ENCODE peak calls at places on chromosomes 12 and 14, in ten cellular contexts. One of them, this sample, is unnamed.

GRCh38 chr12:58068706-58069105 is 127.3 kb downstream of the ATP23 start:
- DNase-seq in IMR-90: no peak
- DNase-seq in psoas muscle: no peak
- DNase-seq in RPMI7951: no peak
- DNase-seq in KBM-7: no peak
- DNase-seq in NCI-H1105 treated with DMSO at 0.1 percent for 48 hours: no peak
- DNase-seq in NCI-H226: no peak
- DNase-seq in HT-29: no peak
- DNase-seq in GM12892: no peak
- DNase-seq in amniotic stem cell: no peak
- DNase-seq in this sample: no peak

GRCh38 chr12:95545731-95546490 is 5.4 kb downstream of the USP44 start:
- DNase-seq in IMR-90: no peak
- DNase-seq in psoas muscle: no peak
- DNase-seq in RPMI7951: no peak
- DNase-seq in KBM-7: no peak
- DNase-seq in NCI-H1105 treated with DMSO at 0.1 percent for 48 hours: peak
- DNase-seq in NCI-H226: no peak
- DNase-seq in HT-29: no peak
- DNase-seq in GM12892: no peak
- DNase-seq in amniotic stem cell: no peak
- DNase-seq in this sample: no peak

GRCh38 chr14:32694795-32695449 is 243.8 kb upstream of the NPAS3 start:
- DNase-seq in IMR-90: no peak
- DNase-seq in psoas muscle: no peak
- DNase-seq in RPMI7951: no peak
- DNase-seq in KBM-7: no peak
- DNase-seq in NCI-H1105 treated with DMSO at 0.1 percent for 48 hours: peak
- DNase-seq in NCI-H226: no peak
- DNase-seq in HT-29: no peak
- DNase-seq in GM12892: no peak
- DNase-seq in amniotic stem cell: no peak
- DNase-seq in this sample: no peak

GRCh38 chr12:70307868-70308267 is 58.2 kb upstream of the KCNMB4 start:
- DNase-seq in IMR-90: no peak
- DNase-seq in psoas muscle: no peak
- DNase-seq in RPMI7951: no peak
- DNase-seq in KBM-7: no peak
- DNase-seq in NCI-H1105 treated with DMSO at 0.1 percent for 48 hours: no peak
- DNase-seq in NCI-H226: no peak
- DNase-seq in HT-29: no peak
- DNase-seq in GM12892: no peak
- DNase-seq in amniotic stem cell: no peak
- DNase-seq in this sample: no peak

GRCh38 chr12:69044887-69045286 is 111.9 kb upstream of the CPM start:
- DNase-seq in IMR-90: no peak
- DNase-seq in psoas muscle: no peak
- DNase-seq in RPMI7951: no peak
- DNase-seq in KBM-7: no peak
- DNase-seq in NCI-H1105 treated with DMSO at 0.1 percent for 48 hours: no peak
- DNase-seq in NCI-H226: no peak
- DNase-seq in HT-29: no peak
- DNase-seq in GM12892: no peak
- DNase-seq in amniotic stem cell: no peak
- DNase-seq in this sample: no peak

GRCh38 chr12:57619434-57620244 is 8.4 kb downstream of the ARHGEF25 start:
- DNase-seq in IMR-90: no peak
- DNase-seq in psoas muscle: no peak
- DNase-seq in RPMI7951: no peak
- DNase-seq in KBM-7: no peak
- DNase-seq in NCI-H1105 treated with DMSO at 0.1 percent for 48 hours: no peak
- DNase-seq in NCI-H226: no peak
- DNase-seq in HT-29: no peak
- DNase-seq in GM12892: no peak
- DNase-seq in amniotic stem cell: no peak
- DNase-seq in this sample: no peak

GRCh38 chr14:106694638-106695393 is 1168.4 kb downstream of the TMEM121 start:
- DNase-seq in IMR-90: no peak
- DNase-seq in psoas muscle: no peak
- DNase-seq in RPMI7951: no peak
- DNase-seq in KBM-7: peak
- DNase-seq in NCI-H1105 treated with DMSO at 0.1 percent for 48 hours: peak
- DNase-seq in NCI-H226: no peak
- DNase-seq in HT-29: no peak
- DNase-seq in GM12892: peak
- DNase-seq in amniotic stem cell: no peak
- DNase-seq in this sample: peak

GRCh38 chr12:45725631-45726593 is 3.6 kb upstream of the ARID2 start:
- DNase-seq in IMR-90: peak
- DNase-seq in psoas muscle: no peak
- DNase-seq in RPMI7951: peak
- DNase-seq in KBM-7: peak
- DNase-seq in NCI-H1105 treated with DMSO at 0.1 percent for 48 hours: peak
- DNase-seq in NCI-H226: peak
- DNase-seq in HT-29: peak
- DNase-seq in GM12892: no peak
- DNase-seq in amniotic stem cell: no peak
- DNase-seq in this sample: peak

GRCh38 chr12:89126712-89127111 is 225.6 kb downstream of the DUSP6 start:
- DNase-seq in IMR-90: peak
- DNase-seq in psoas muscle: no peak
- DNase-seq in RPMI7951: no peak
- DNase-seq in KBM-7: no peak
- DNase-seq in NCI-H1105 treated with DMSO at 0.1 percent for 48 hours: no peak
- DNase-seq in NCI-H226: no peak
- DNase-seq in HT-29: no peak
- DNase-seq in GM12892: no peak
- DNase-seq in amniotic stem cell: no peak
- DNase-seq in this sample: no peak

GRCh38 chr14:65164825-65165135 is 62.5 kb upstream of the MAX start:
- DNase-seq in IMR-90: no peak
- DNase-seq in psoas muscle: no peak
- DNase-seq in RPMI7951: no peak
- DNase-seq in KBM-7: no peak
- DNase-seq in NCI-H1105 treated with DMSO at 0.1 percent for 48 hours: no peak
- DNase-seq in NCI-H226: no peak
- DNase-seq in HT-29: no peak
- DNase-seq in GM12892: no peak
- DNase-seq in amniotic stem cell: no peak
- DNase-seq in this sample: no peak

GRCh38 chr12:124557518-124558223 is 9.7 kb downstream of the NCOR2 start:
- DNase-seq in IMR-90: no peak
- DNase-seq in psoas muscle: no peak
- DNase-seq in RPMI7951: no peak
- DNase-seq in KBM-7: no peak
- DNase-seq in NCI-H1105 treated with DMSO at 0.1 percent for 48 hours: no peak
- DNase-seq in NCI-H226: no peak
- DNase-seq in HT-29: no peak
- DNase-seq in GM12892: no peak
- DNase-seq in amniotic stem cell: no peak
- DNase-seq in this sample: no peak

GRCh38 chr14:45198551-45198950 is 54.5 kb downstream of the MIS18BP1 start:
- DNase-seq in IMR-90: peak
- DNase-seq in psoas muscle: no peak
- DNase-seq in RPMI7951: peak
- DNase-seq in KBM-7: no peak
- DNase-seq in NCI-H1105 treated with DMSO at 0.1 percent for 48 hours: no peak
- DNase-seq in NCI-H226: no peak
- DNase-seq in HT-29: no peak
- DNase-seq in GM12892: no peak
- DNase-seq in amniotic stem cell: no peak
- DNase-seq in this sample: no peak

GRCh38 chr14:54478621-54479215 is 10.1 kb downstream of the GMFB start:
- DNase-seq in IMR-90: no peak
- DNase-seq in psoas muscle: no peak
- DNase-seq in RPMI7951: no peak
- DNase-seq in KBM-7: no peak
- DNase-seq in NCI-H1105 treated with DMSO at 0.1 percent for 48 hours: no peak
- DNase-seq in NCI-H226: no peak
- DNase-seq in HT-29: no peak
- DNase-seq in GM12892: no peak
- DNase-seq in amniotic stem cell: no peak
- DNase-seq in this sample: no peak

GRCh38 chr12:96183734-96184370 is 10.3 kb upstream of the ELK3 start:
- DNase-seq in IMR-90: no peak
- DNase-seq in psoas muscle: no peak
- DNase-seq in RPMI7951: no peak
- DNase-seq in KBM-7: no peak
- DNase-seq in NCI-H1105 treated with DMSO at 0.1 percent for 48 hours: no peak
- DNase-seq in NCI-H226: no peak
- DNase-seq in HT-29: no peak
- DNase-seq in GM12892: no peak
- DNase-seq in amniotic stem cell: no peak
- DNase-seq in this sample: no peak

GRCh38 chr12:2944401-2945047 is 14.7 kb upstream of the TEAD4 start:
- DNase-seq in IMR-90: peak
- DNase-seq in psoas muscle: peak
- DNase-seq in RPMI7951: no peak
- DNase-seq in KBM-7: peak
- DNase-seq in NCI-H1105 treated with DMSO at 0.1 percent for 48 hours: peak
- DNase-seq in NCI-H226: peak
- DNase-seq in HT-29: peak
- DNase-seq in GM12892: peak
- DNase-seq in amniotic stem cell: no peak
- DNase-seq in this sample: peak

GRCh38 chr14:81447018-81447770 is 47.1 kb upstream of the STON2 start:
- DNase-seq in IMR-90: no peak
- DNase-seq in psoas muscle: peak
- DNase-seq in RPMI7951: no peak
- DNase-seq in KBM-7: no peak
- DNase-seq in NCI-H1105 treated with DMSO at 0.1 percent for 48 hours: no peak
- DNase-seq in NCI-H226: no peak
- DNase-seq in HT-29: no peak
- DNase-seq in GM12892: no peak
- DNase-seq in amniotic stem cell: no peak
- DNase-seq in this sample: no peak

GRCh38 chr12:122891661-122892525 is 4.0 kb downstream of the VPS37B start:
- DNase-seq in IMR-90: peak
- DNase-seq in psoas muscle: no peak
- DNase-seq in RPMI7951: peak
- DNase-seq in KBM-7: peak
- DNase-seq in NCI-H1105 treated with DMSO at 0.1 percent for 48 hours: no peak
- DNase-seq in NCI-H226: peak
- DNase-seq in HT-29: peak
- DNase-seq in GM12892: no peak
- DNase-seq in amniotic stem cell: peak
- DNase-seq in this sample: peak

GRCh38 chr12:64392221-64392620 is 1.7 kb upstream of the C12orf56 start:
- DNase-seq in IMR-90: peak
- DNase-seq in psoas muscle: no peak
- DNase-seq in RPMI7951: peak
- DNase-seq in KBM-7: peak
- DNase-seq in NCI-H1105 treated with DMSO at 0.1 percent for 48 hours: no peak
- DNase-seq in NCI-H226: peak
- DNase-seq in HT-29: peak
- DNase-seq in GM12892: no peak
- DNase-seq in amniotic stem cell: no peak
- DNase-seq in this sample: peak

GRCh38 chr12:13452955-13453570 is 256.5 kb downstream of the EMP1 start:
- DNase-seq in IMR-90: no peak
- DNase-seq in psoas muscle: no peak
- DNase-seq in RPMI7951: no peak
- DNase-seq in KBM-7: no peak
- DNase-seq in NCI-H1105 treated with DMSO at 0.1 percent for 48 hours: peak
- DNase-seq in NCI-H226: no peak
- DNase-seq in HT-29: no peak
- DNase-seq in GM12892: no peak
- DNase-seq in amniotic stem cell: no peak
- DNase-seq in this sample: no peak

GRCh38 chr12:66900616-66901015 is 221.7 kb upstream of the GRIP1 start:
- DNase-seq in IMR-90: no peak
- DNase-seq in psoas muscle: no peak
- DNase-seq in RPMI7951: no peak
- DNase-seq in KBM-7: no peak
- DNase-seq in NCI-H1105 treated with DMSO at 0.1 percent for 48 hours: peak
- DNase-seq in NCI-H226: peak
- DNase-seq in HT-29: no peak
- DNase-seq in GM12892: no peak
- DNase-seq in amniotic stem cell: no peak
- DNase-seq in this sample: no peak

GRCh38 chr12:7142057-7142644 is 12.0 kb downstream of the CLSTN3 start:
- DNase-seq in IMR-90: peak
- DNase-seq in psoas muscle: no peak
- DNase-seq in RPMI7951: peak
- DNase-seq in KBM-7: peak
- DNase-seq in NCI-H1105 treated with DMSO at 0.1 percent for 48 hours: peak
- DNase-seq in NCI-H226: peak
- DNase-seq in HT-29: peak
- DNase-seq in GM12892: no peak
- DNase-seq in amniotic stem cell: no peak
- DNase-seq in this sample: peak

GRCh38 chr14:92850492-92850891 is 56.4 kb downstream of the GOLGA5 start:
- DNase-seq in IMR-90: peak
- DNase-seq in psoas muscle: no peak
- DNase-seq in RPMI7951: peak
- DNase-seq in KBM-7: no peak
- DNase-seq in NCI-H1105 treated with DMSO at 0.1 percent for 48 hours: no peak
- DNase-seq in NCI-H226: no peak
- DNase-seq in HT-29: no peak
- DNase-seq in GM12892: no peak
- DNase-seq in amniotic stem cell: no peak
- DNase-seq in this sample: no peak

GRCh38 chr14:54040851-54041250 is 84.2 kb upstream of the BMP4 start:
- DNase-seq in IMR-90: peak
- DNase-seq in psoas muscle: no peak
- DNase-seq in RPMI7951: peak
- DNase-seq in KBM-7: no peak
- DNase-seq in NCI-H1105 treated with DMSO at 0.1 percent for 48 hours: no peak
- DNase-seq in NCI-H226: no peak
- DNase-seq in HT-29: no peak
- DNase-seq in GM12892: no peak
- DNase-seq in amniotic stem cell: no peak
- DNase-seq in this sample: no peak

GRCh38 chr12:11805680-11806079 is 156.2 kb downstream of the ETV6 start:
- DNase-seq in IMR-90: no peak
- DNase-seq in psoas muscle: no peak
- DNase-seq in RPMI7951: no peak
- DNase-seq in KBM-7: no peak
- DNase-seq in NCI-H1105 treated with DMSO at 0.1 percent for 48 hours: no peak
- DNase-seq in NCI-H226: no peak
- DNase-seq in HT-29: peak
- DNase-seq in GM12892: no peak
- DNase-seq in amniotic stem cell: no peak
- DNase-seq in this sample: no peak

GRCh38 chr14:105203057-105203494 is 22.0 kb upstream of the NUDT14 start:
- DNase-seq in IMR-90: peak
- DNase-seq in psoas muscle: peak
- DNase-seq in RPMI7951: peak
- DNase-seq in KBM-7: peak
- DNase-seq in NCI-H1105 treated with DMSO at 0.1 percent for 48 hours: peak
- DNase-seq in NCI-H226: peak
- DNase-seq in HT-29: peak
- DNase-seq in GM12892: peak
- DNase-seq in amniotic stem cell: peak
- DNase-seq in this sample: peak

GRCh38 chr14:58638231-58639205 is 756 bp downstream of the DACT1 start:
- DNase-seq in IMR-90: peak
- DNase-seq in psoas muscle: peak
- DNase-seq in RPMI7951: peak
- DNase-seq in KBM-7: peak
- DNase-seq in NCI-H1105 treated with DMSO at 0.1 percent for 48 hours: peak
- DNase-seq in NCI-H226: no peak
- DNase-seq in HT-29: no peak
- DNase-seq in GM12892: no peak
- DNase-seq in amniotic stem cell: no peak
- DNase-seq in this sample: no peak

GRCh38 chr12:119980247-119980646 is 8.8 kb upstream of the BICDL1 start:
- DNase-seq in IMR-90: no peak
- DNase-seq in psoas muscle: no peak
- DNase-seq in RPMI7951: no peak
- DNase-seq in KBM-7: no peak
- DNase-seq in NCI-H1105 treated with DMSO at 0.1 percent for 48 hours: no peak
- DNase-seq in NCI-H226: no peak
- DNase-seq in HT-29: no peak
- DNase-seq in GM12892: no peak
- DNase-seq in amniotic stem cell: no peak
- DNase-seq in this sample: no peak